ENCODE peak calls at places on chromosomes 3 and 15, in six cellular contexts. X, U, Y, V, D and S are unnamed samples. For H3K4me1, the result is how much of the 10 kb centered on the place peaks cover.

GRCh38 chr3:172303181-172303580 is 145.1 kb downstream of the GHSR start:
- DNase-seq in U (no peak), X (no peak), Y (no peak), D (no peak), V (no peak), S (no peak)

GRCh38 chr15:29132110-29132420 is 137.6 kb downstream of the NSMCE3 start:
- DNase-seq in X (no peak), V (no peak), U (no peak), Y (peak), D (no peak), S (no peak)

GRCh38 chr3:113695818-113696645 is at the start of gene USF3:
- DNase-seq in U (peak), D (peak), V (no peak), Y (peak), X (peak), S (peak)

GRCh38 chr15:72740202-72740601 is 43.4 kb downstream of the ADPGK start:
- DNase-seq in U (no peak), Y (no peak), X (peak), D (no peak), V (no peak), S (no peak)

GRCh38 chr3:17800232-17800631 is 57.8 kb upstream of the TBC1D5 start:
- DNase-seq in X (no peak), D (no peak), V (no peak), U (no peak), Y (no peak), S (no peak)

GRCh38 chr15:29682781-29683180 is 139.5 kb downstream of the TJP1 start:
- DNase-seq in U (peak), V (no peak), X (no peak), D (no peak), Y (no peak), S (no peak)

GRCh38 chr15:81235276-81235675 is 38.6 kb downstream of the IL16 start:
- DNase-seq in V (no peak), D (no peak), U (peak), Y (no peak), X (no peak), S (no peak)

GRCh38 chr3:178915365-178915764 is 156.2 kb downstream of the ZMAT3 start:
- DNase-seq in X (no peak), U (no peak), Y (no peak), D (no peak), V (no peak), S (no peak)

GRCh38 chr3:127475975-127476374 is 114.6 kb downstream of the TPRA1 start:
- DNase-seq in X (peak), U (no peak), V (no peak), D (no peak), Y (no peak), S (no peak)

GRCh38 chr3:160018959-160019358 is 30.3 kb downstream of the IL12A start:
- DNase-seq in Y (no peak), X (no peak), V (no peak), D (no peak), U (no peak), S (no peak)

GRCh38 chr3:12541625-12542024 is 3.7 kb downstream of the MKRN2OS start:
- DNase-seq in V (no peak), X (no peak), D (peak), Y (peak), U (no peak), S (no peak)

GRCh38 chr3:140494970-140495369 is 182.9 kb upstream of the TRIM42 start:
- DNase-seq in V (no peak), Y (no peak), U (no peak), X (no peak), D (no peak), S (no peak)

GRCh38 chr3:14688525-14688924 is 13.6 kb downstream of the C3orf20 start:
- DNase-seq in D (no peak), Y (no peak), X (no peak), V (no peak), U (no peak), S (no peak)

DNA sequence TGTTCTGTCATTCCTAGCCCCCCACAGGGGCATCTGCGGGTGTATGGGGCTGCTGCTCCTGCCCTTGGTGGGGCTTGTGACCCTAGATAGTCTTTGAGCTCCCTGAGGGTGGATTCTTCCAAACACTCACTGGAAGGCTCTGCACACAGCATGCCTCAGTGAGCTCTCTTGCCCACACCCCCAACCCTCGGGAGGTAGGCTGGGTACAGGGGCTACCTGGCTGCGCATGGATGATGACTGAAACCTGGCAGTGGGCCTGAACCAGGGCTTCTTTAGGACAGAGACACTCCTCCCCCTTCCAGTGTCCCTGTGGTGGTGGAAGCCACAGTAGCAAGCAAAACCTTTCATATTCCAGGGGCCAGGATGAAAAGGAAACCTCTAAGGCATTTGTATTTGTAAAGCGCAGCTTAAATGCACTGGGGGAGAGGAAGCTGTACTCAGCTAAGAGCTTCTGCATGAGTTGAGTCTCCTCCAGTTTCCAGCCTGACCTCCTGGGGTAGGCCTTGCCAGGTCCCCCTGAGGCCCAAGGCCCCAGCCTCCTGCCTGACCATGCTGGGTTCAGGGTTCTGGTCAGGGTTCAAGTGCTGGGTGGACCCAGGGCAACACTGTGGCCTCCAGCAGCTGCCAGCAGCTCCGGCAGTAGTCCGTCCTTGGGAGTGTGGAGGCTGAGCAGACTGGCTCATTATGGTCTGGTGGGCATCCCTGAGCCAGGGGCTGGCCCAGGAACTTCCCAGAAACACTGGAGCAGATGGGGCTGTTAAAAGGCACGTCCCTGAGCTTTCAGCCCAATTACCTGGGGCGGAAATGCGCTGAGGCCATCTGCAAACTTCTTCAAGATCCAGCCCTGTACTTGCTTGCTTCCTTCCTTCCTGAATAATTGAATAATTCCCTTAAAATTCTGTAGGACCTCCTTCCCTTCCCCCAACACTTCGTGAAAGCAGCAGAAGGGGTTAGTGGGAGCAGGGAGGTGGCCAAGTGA is 89.7 kb downstream of the HMG20A start:
- DNase-seq in U (no peak), D (no peak), V (no peak), X (no peak), Y (peak), S (peak)
- H4K91ac ChIP-seq in U (no peak), D (peak), V (peak), X (no peak), Y (no peak), S (peak)

GRCh38 chr15:76196949-76197315 is 114.3 kb downstream of the ETFA start:
- DNase-seq in Y (no peak), U (no peak), D (no peak), V (no peak), X (no peak), S (no peak)

GRCh38 chr15:76197703-76198455 is 113.4 kb downstream of the ETFA start:
- DNase-seq in D (no peak), Y (no peak), U (no peak), X (peak), V (no peak), S (no peak)

GRCh38 chr15:76198456-76199105 is 112.7 kb downstream of the ETFA start:
- DNase-seq in Y (no peak), X (no peak), U (no peak), D (no peak), V (no peak), S (no peak)

GRCh38 chr15:76195506-76196285 is 115.6 kb downstream of the ETFA start:
- DNase-seq in X (no peak), U (no peak), V (no peak), Y (no peak), D (no peak), S (no peak)

GRCh38 chr15:76196286-76196948 is 114.9 kb downstream of the ETFA start:
- DNase-seq in X (peak), D (no peak), Y (no peak), U (peak), V (no peak), S (no peak)
- H3K4me1 ChIP-seq in X (under half), D (under half), Y (under half), U (under half), V (under half), S (under half)

GRCh38 chr3:77620009-77620408 is 580.1 kb downstream of the ROBO2 start:
- DNase-seq in V (no peak), U (peak), X (peak), D (no peak), Y (no peak), S (no peak)

GRCh38 chr3:77618686-77619085 is 578.8 kb downstream of the ROBO2 start:
- DNase-seq in V (no peak), Y (no peak), X (no peak), U (no peak), D (no peak), S (no peak)
- H4K91ac ChIP-seq in V (no peak), Y (no peak), X (no peak), U (no peak), D (no peak), S (no peak)

DNA sequence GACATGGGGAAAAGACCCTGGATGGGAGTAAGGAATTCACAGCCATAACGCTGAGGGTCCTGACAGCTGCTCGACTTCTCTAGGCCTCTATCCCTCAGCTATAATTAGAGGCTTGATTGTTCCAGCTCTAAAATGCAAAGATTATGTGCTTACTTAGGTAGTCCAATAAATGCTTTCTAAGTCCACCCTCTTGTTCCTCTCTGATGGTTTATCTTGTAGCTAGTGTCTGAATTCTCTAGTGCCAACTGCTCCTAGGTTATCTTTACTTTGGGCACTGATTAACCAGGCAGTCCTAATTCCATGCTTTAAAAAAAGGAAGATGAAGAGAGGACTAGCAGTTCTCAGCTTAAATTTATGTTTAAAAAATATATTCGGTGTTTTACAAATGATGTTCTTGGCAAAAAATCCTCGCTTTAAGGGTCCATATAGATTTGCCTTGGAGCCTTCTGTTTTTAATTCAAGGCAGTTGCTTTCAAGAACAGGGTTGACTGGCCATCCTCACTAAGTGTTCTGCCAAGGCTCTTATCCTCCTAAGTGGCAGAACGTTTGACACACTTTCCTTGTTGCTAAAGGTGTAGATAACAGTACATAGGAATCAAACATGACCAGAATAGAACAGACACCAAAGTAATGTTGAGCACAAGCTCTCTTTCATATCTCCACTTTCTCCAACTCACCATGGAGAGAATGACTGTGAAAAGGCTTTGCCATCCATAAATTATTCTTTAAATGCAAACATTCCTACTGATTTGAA is 60.6 kb downstream of the THRB start:
- DNase-seq in D (no peak), U (no peak), V (no peak), X (no peak), Y (no peak), S (no peak)
- H3K4me1 ChIP-seq in D (under half), U (under half), V (under half), X (under half), Y (under half), S (under half)

DNA sequence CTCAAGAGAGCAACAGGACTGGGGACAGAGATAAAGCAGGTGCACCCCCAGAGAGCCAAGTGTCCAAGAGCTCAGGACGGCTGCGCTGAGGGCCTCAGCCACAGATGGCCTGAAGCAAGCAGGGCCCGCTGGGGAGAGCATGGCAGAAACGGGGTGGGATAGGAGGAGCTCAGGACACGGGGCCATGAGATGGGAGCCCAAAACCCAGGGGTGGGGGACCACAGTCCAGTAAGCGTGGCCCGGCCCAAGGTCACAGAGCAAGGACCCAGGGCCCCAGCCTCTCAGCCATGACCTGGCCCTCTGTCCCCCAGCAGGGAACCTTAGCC is 9.5 kb downstream of the DUSP7 start:
- DNase-seq in U (no peak), V (no peak), Y (no peak), D (no peak), X (no peak), S (no peak)
- H4K91ac ChIP-seq in U (peak), V (no peak), Y (no peak), D (peak), X (peak), S (no peak)

DNA sequence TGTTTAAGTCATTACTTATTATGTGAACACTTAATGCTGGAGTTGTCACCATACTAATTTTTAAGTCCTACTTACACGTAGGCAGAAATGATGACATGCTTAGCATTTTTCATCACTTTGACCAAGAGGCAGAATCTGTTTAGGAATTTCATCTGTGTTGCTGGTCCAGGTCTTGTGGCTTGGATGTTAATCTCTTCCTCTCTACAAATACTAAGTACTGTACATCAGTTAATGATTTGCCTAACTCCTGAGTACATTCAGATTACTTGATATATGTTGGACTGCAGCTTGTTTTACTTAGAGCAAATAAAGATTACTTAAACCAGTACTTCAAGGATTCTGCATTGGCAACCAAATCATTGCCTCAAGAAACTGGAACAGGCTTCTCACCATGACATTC is 8.6 kb downstream of the SNRK start:
- DNase-seq in D (no peak), V (no peak), X (no peak), U (no peak), Y (no peak), S (no peak)
- H3K4me1 ChIP-seq in D (under half), V (under half), X (under half), U (under half), Y (under half), S (under half)

GRCh38 chr3:143562789-143563188 is 285.5 kb downstream of the SLC9A9 start:
- DNase-seq in V (no peak), X (no peak), D (no peak), U (no peak), Y (no peak), S (no peak)

GRCh38 chr3:143571548-143571947 is 276.7 kb downstream of the SLC9A9 start:
- DNase-seq in V (no peak), X (peak), D (no peak), Y (no peak), U (no peak), S (no peak)

GRCh38 chr3:143567823-143568222 is 280.4 kb downstream of the SLC9A9 start:
- DNase-seq in D (no peak), X (no peak), Y (no peak), V (no peak), U (no peak), S (no peak)

GRCh38 chr3:143563786-143564185 is 284.5 kb downstream of the SLC9A9 start:
- DNase-seq in U (no peak), X (no peak), Y (no peak), V (no peak), D (no peak), S (no peak)

DNA sequence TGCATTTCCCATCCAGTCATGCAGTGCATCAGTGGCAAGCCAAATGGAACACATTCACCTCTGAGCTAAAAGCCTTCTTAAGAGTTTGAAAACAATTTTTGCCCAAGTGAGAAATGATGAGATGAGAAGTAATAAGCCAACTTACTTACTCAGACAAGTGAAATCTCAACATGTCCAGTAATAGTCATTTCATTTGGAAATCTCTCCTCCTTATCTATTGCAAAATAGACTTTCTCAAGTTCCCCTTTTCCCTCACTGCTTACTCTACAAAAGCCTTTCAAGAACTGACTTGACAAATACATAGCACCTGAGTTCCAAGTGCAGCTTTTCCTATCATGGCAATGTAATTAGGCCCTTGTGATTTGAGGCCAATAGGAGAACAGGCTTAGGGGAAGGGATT is 282.3 kb downstream of the SLC9A9 start:
- DNase-seq in V (no peak), X (peak), Y (no peak), D (no peak), U (no peak), S (no peak)
- H4K91ac ChIP-seq in V (no peak), X (no peak), Y (no peak), D (no peak), U (no peak), S (no peak)

GRCh38 chr3:11285471-11285870 is 13.3 kb downstream of the ATG7 start:
- DNase-seq in U (no peak), D (no peak), Y (no peak), V (no peak), X (no peak), S (no peak)
- H3K4me1 ChIP-seq in U (under half), D (under half), Y (under half), V (under half), X (under half), S (under half)

DNA sequence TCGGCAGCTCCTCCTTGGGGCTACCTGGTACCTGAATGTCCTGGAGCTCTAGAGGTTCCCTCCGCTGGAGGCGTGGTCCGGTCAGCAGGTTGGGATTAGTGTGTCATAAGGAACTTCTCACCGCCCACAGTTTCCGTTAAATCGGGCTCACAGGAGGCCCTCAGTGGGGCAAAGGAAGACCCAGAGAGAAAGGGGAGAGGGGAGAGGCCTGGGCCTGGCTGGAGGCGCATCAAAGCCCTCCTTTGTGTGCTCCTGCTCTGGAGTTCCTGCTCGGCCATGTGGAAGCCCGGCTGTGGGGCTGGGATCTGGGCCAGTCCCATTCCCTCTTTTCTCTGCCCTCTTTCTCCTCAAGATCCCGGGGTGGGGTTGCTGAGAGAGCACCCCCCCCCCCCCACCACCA is at the start of gene RLBP1:
- DNase-seq in D (no peak), X (no peak), Y (peak), U (no peak), V (no peak), S (no peak)
- H4K91ac ChIP-seq in D (no peak), X (no peak), Y (no peak), U (no peak), V (peak), S (no peak)